ENCODE peak calls at places on chromosomes 4 and X, in five cellular contexts. One of them, this sample, is unnamed.

GRCh38 chr4:57462843-57463242 is 352.7 kb upstream of the IGFBP7 start:
- DNase-seq in fibroblast of lung: no peak
- DNase-seq in BE2C: no peak
- DNase-seq in neural progenitor cell: peak; percentile 75
- DNase-seq in IMR-90: no peak
- DNase-seq in this sample: no peak

GRCh38 chr4:117783716-117784115 is 250.6 kb upstream of the NDST3 start:
- DNase-seq in fibroblast of lung: peak; percentile 67
- DNase-seq in IMR-90: peak; percentile 62
- DNase-seq in BE2C: no peak
- DNase-seq in neural progenitor cell: no peak
- DNase-seq in this sample: no peak

GRCh38 chrX:68396953-68397352 is 36.3 kb downstream of the OPHN1 start:
- DNase-seq in BE2C: peak; percentile 1
- DNase-seq in IMR-90: peak; percentile 2
- DNase-seq in fibroblast of lung: peak; percentile 48
- DNase-seq in neural progenitor cell: no peak
- DNase-seq in this sample: no peak

GRCh38 chr4:186039697-186040096 is 29.3 kb upstream of the TLR3 start:
- DNase-seq in BE2C: no peak
- DNase-seq in IMR-90: no peak
- DNase-seq in neural progenitor cell: no peak
- DNase-seq in fibroblast of lung: no peak
- DNase-seq in this sample: no peak

GRCh38 chr4:76950846-76951321 is 1.3 kb downstream of the SEPTIN11 start:
- DNase-seq in BE2C: peak; percentile 44
- DNase-seq in neural progenitor cell: peak; percentile 72
- DNase-seq in fibroblast of lung: peak; percentile 62
- DNase-seq in IMR-90: peak; percentile 52
- DNase-seq in this sample: peak; percentile 34

GRCh38 chr4:168491563-168491962 is 5.3 kb upstream of the PALLD start:
- DNase-seq in IMR-90: no peak
- DNase-seq in fibroblast of lung: no peak
- DNase-seq in neural progenitor cell: no peak
- DNase-seq in BE2C: no peak
- DNase-seq in this sample: no peak

GRCh38 chr4:173367285-173367684 is 3.5 kb upstream of the SAP30 start:
- DNase-seq in neural progenitor cell: no peak
- DNase-seq in BE2C: no peak
- DNase-seq in IMR-90: peak; percentile 22
- DNase-seq in fibroblast of lung: peak; percentile 9
- DNase-seq in this sample: no peak

GRCh38 chr4:109801895-109802319 is at the start of gene CFI:
- DNase-seq in neural progenitor cell: no peak
- DNase-seq in BE2C: no peak
- DNase-seq in IMR-90: peak; percentile 32
- DNase-seq in fibroblast of lung: peak; percentile 65
- DNase-seq in this sample: no peak

GRCh38 chr4:32417113-32417704 is 1697.0 kb downstream of the PCDH7 start:
- DNase-seq in BE2C: no peak
- DNase-seq in fibroblast of lung: no peak
- DNase-seq in neural progenitor cell: no peak
- DNase-seq in IMR-90: no peak
- DNase-seq in this sample: no peak
- TF ChIP-seq CTCF in BE2C: peak; percentile 46
- TF ChIP-seq CTCF in fibroblast of lung: no peak
- TF ChIP-seq CTCF in neural progenitor cell: peak; percentile 36
- TF ChIP-seq CTCF in IMR-90: no peak
- TF ChIP-seq CTCF in this sample: no peak

DNA sequence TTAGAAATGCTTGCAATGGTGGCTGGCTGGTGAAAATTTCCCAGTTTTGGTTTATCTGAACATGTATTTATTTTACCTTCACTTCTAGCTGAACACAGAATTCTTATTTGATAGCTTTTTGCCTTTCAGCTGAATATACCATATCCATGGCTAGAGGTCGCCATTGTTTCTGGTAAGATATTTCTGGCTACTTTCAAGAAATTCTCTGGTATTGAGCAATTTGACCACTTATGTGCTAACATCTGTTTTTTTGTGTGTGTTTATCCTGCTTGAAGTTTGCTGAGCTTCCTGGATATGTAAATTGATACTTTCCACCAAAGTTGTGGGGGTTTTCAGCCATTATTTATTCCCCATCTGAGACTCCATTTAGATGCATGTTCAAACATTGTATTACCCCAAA is 75.4 kb downstream of the FBXW7 start:
- DNase-seq in BE2C: no peak
- DNase-seq in neural progenitor cell: no peak
- DNase-seq in IMR-90: peak; percentile 78
- DNase-seq in fibroblast of lung: peak; percentile 90
- DNase-seq in this sample: no peak
- H3K4me1 ChIP-seq in BE2C: peaks cover 3% of the 10 kb centered on the region
- H3K4me1 ChIP-seq in neural progenitor cell: no peaks in the 10 kb centered on the region
- H3K4me1 ChIP-seq in IMR-90: peaks cover 9% of the 10 kb centered on the region
- H3K4me1 ChIP-seq in fibroblast of lung: no peaks in the 10 kb centered on the region
- H3K4me1 ChIP-seq in this sample: peaks cover 64% of the 10 kb centered on the region

DNA sequence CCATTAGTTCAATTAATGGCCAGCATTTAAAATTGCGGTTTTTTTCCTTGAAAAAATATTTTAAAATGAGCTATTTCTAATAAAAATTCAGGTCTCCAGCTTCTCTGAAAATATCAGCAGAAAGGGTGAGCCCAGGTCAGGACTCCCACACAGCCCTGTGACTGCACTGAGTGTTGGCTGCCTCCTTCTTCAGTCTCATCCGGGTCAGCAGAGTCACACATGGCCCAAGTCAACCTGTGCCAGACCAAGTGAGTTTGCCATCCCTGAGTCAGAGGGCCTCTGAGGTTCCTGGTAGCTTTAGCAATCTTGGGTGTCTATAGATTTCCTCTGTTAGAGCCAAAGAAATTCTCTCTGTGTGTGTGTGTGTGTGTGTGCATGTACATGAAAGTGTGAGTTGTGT is 22.1 kb upstream of the MSX1 start:
- DNase-seq in IMR-90: no peak
- DNase-seq in fibroblast of lung: no peak
- DNase-seq in neural progenitor cell: no peak
- DNase-seq in BE2C: no peak
- DNase-seq in this sample: no peak
- TF ChIP-seq CTCF in IMR-90: no peak
- TF ChIP-seq CTCF in fibroblast of lung: no peak
- TF ChIP-seq CTCF in neural progenitor cell: no peak
- TF ChIP-seq CTCF in BE2C: no peak
- TF ChIP-seq CTCF in this sample: no peak

GRCh38 chrX:107736781-107737531 is 38.6 kb downstream of the TSC22D3 start:
- DNase-seq in IMR-90: no peak
- DNase-seq in neural progenitor cell: no peak
- DNase-seq in BE2C: no peak
- DNase-seq in fibroblast of lung: no peak
- DNase-seq in this sample: no peak

GRCh38 chrX:107734646-107735045 is 40.9 kb downstream of the TSC22D3 start:
- DNase-seq in IMR-90: no peak
- DNase-seq in fibroblast of lung: no peak
- DNase-seq in neural progenitor cell: no peak
- DNase-seq in BE2C: no peak
- DNase-seq in this sample: no peak

GRCh38 chrX:107731831-107732502 is 43.6 kb downstream of the TSC22D3 start:
- DNase-seq in BE2C: peak; percentile 78
- DNase-seq in fibroblast of lung: peak; percentile 93
- DNase-seq in neural progenitor cell: peak; percentile 36
- DNase-seq in IMR-90: peak; percentile 58
- DNase-seq in this sample: peak; percentile 94

GRCh38 chrX:107730991-107731766 is 44.4 kb downstream of the TSC22D3 start:
- DNase-seq in BE2C: no peak
- DNase-seq in neural progenitor cell: no peak
- DNase-seq in IMR-90: peak; percentile 8
- DNase-seq in fibroblast of lung: no peak
- DNase-seq in this sample: no peak

DNA sequence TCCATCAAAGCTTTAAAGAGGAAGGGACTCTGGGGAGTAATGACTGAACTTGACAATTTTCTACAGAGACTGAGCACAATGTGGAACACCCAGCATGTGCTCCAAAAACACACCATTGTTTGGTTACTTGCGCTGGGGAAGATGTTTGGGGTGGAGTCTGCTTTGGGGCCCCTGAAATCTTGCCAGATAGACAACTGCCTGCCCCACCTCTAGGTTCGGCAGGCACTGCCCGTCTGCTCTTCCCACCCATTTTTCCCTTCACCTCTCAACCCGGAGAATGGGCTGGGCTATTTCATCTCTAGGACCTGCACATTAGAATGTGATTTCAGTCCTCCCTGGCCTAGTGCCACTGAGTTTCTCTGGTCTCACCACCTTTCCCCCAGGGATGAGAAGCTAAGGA is 41.9 kb downstream of the TSC22D3 start:
- DNase-seq in neural progenitor cell: no peak
- DNase-seq in IMR-90: no peak
- DNase-seq in BE2C: no peak
- DNase-seq in fibroblast of lung: no peak
- DNase-seq in this sample: no peak
- H3K4me1 ChIP-seq in neural progenitor cell: peaks cover 39% of the 10 kb centered on the region
- H3K4me1 ChIP-seq in IMR-90: peaks cover 7% of the 10 kb centered on the region
- H3K4me1 ChIP-seq in BE2C: peaks cover 6% of the 10 kb centered on the region
- H3K4me1 ChIP-seq in fibroblast of lung: no peaks in the 10 kb centered on the region
- H3K4me1 ChIP-seq in this sample: peaks cover 83% of the 10 kb centered on the region

GRCh38 chrX:74535211-74535621 is 79.2 kb downstream of the RLIM start:
- DNase-seq in neural progenitor cell: peak; percentile 69
- DNase-seq in fibroblast of lung: peak; percentile 77
- DNase-seq in IMR-90: peak; percentile 71
- DNase-seq in BE2C: peak; percentile 8
- DNase-seq in this sample: no peak
- TF ChIP-seq CTCF in neural progenitor cell: peak; percentile 51
- TF ChIP-seq CTCF in fibroblast of lung: peak; percentile 53
- TF ChIP-seq CTCF in IMR-90: peak; percentile 47
- TF ChIP-seq CTCF in BE2C: peak; percentile 50
- TF ChIP-seq CTCF in this sample: no peak

DNA sequence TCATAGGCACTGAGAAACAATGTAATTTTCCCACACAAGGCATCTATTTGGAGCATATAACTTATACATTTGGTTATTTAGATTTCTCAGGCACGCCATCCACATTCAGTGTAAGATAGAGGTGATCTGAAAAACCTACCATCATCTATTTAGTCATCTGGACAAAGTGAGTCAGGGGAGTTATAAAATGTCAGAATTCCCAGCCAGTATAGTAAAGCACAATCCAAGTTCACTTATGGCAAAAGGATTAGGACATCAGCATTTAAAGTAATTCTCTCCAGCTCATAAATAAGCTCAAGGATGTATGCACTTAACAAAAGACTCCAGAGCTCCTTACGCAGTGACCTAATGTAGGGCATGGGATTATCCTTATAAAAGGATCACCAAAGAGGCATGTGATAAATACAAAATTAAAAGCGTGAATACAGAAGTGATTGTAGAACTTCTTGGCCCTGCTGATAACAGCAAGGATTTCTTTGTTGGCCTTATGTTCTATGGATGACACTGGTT is 65.3 kb upstream of the DCLK2 start:
- DNase-seq in fibroblast of lung: no peak
- DNase-seq in neural progenitor cell: no peak
- DNase-seq in BE2C: no peak
- DNase-seq in IMR-90: peak; percentile 37
- DNase-seq in this sample: no peak
- H3K4me1 ChIP-seq in fibroblast of lung: no peaks in the 10 kb centered on the region
- H3K4me1 ChIP-seq in neural progenitor cell: no peaks in the 10 kb centered on the region
- H3K4me1 ChIP-seq in BE2C: no peaks in the 10 kb centered on the region
- H3K4me1 ChIP-seq in IMR-90: peaks cover 4% of the 10 kb centered on the region
- H3K4me1 ChIP-seq in this sample: no peaks in the 10 kb centered on the region

GRCh38 chr4:139524062-139524631 is 31.9 kb downstream of the SETD7 start:
- DNase-seq in neural progenitor cell: peak; percentile 25
- DNase-seq in BE2C: no peak
- DNase-seq in fibroblast of lung: no peak
- DNase-seq in IMR-90: peak; percentile 28
- DNase-seq in this sample: no peak

GRCh38 chr4:139525414-139525813 is 30.6 kb downstream of the SETD7 start:
- DNase-seq in IMR-90: no peak
- DNase-seq in fibroblast of lung: no peak
- DNase-seq in BE2C: no peak
- DNase-seq in neural progenitor cell: no peak
- DNase-seq in this sample: no peak

GRCh38 chr4:139521764-139522373 is 34.1 kb downstream of the SETD7 start:
- DNase-seq in neural progenitor cell: no peak
- DNase-seq in fibroblast of lung: no peak
- DNase-seq in BE2C: no peak
- DNase-seq in IMR-90: no peak
- DNase-seq in this sample: no peak

GRCh38 chr4:139522457-139522856 is 33.6 kb downstream of the SETD7 start:
- DNase-seq in fibroblast of lung: no peak
- DNase-seq in BE2C: no peak
- DNase-seq in neural progenitor cell: peak; percentile 36
- DNase-seq in IMR-90: no peak
- DNase-seq in this sample: no peak

GRCh38 chr4:139523076-139523475 is 32.9 kb downstream of the SETD7 start:
- DNase-seq in BE2C: no peak
- DNase-seq in IMR-90: peak; percentile 40
- DNase-seq in fibroblast of lung: no peak
- DNase-seq in neural progenitor cell: no peak
- DNase-seq in this sample: no peak
- TF ChIP-seq CTCF in BE2C: no peak
- TF ChIP-seq CTCF in IMR-90: no peak
- TF ChIP-seq CTCF in fibroblast of lung: no peak
- TF ChIP-seq CTCF in neural progenitor cell: no peak
- TF ChIP-seq CTCF in this sample: no peak

GRCh38 chr4:100738388-100739165 is 220.8 kb upstream of the EMCN start:
- DNase-seq in neural progenitor cell: no peak
- DNase-seq in BE2C: peak; percentile 17
- DNase-seq in IMR-90: peak; percentile 68
- DNase-seq in fibroblast of lung: peak; percentile 77
- DNase-seq in this sample: peak; percentile 21

GRCh38 chr4:100742045-100742444 is 224.2 kb upstream of the EMCN start:
- DNase-seq in neural progenitor cell: peak; percentile 4
- DNase-seq in BE2C: no peak
- DNase-seq in IMR-90: peak; percentile 19
- DNase-seq in fibroblast of lung: peak; percentile 17
- DNase-seq in this sample: peak; percentile 16

GRCh38 chr4:100736651-100737450 is 219.0 kb upstream of the EMCN start:
- DNase-seq in IMR-90: peak; percentile 65
- DNase-seq in neural progenitor cell: no peak
- DNase-seq in fibroblast of lung: peak; percentile 40
- DNase-seq in BE2C: no peak
- DNase-seq in this sample: no peak
- H3K4me1 ChIP-seq in IMR-90: no peaks in the 10 kb centered on the region
- H3K4me1 ChIP-seq in neural progenitor cell: peaks cover 12% of the 10 kb centered on the region
- H3K4me1 ChIP-seq in fibroblast of lung: peaks cover 5% of the 10 kb centered on the region
- H3K4me1 ChIP-seq in BE2C: no peaks in the 10 kb centered on the region
- H3K4me1 ChIP-seq in this sample: peaks cover 17% of the 10 kb centered on the region

DNA sequence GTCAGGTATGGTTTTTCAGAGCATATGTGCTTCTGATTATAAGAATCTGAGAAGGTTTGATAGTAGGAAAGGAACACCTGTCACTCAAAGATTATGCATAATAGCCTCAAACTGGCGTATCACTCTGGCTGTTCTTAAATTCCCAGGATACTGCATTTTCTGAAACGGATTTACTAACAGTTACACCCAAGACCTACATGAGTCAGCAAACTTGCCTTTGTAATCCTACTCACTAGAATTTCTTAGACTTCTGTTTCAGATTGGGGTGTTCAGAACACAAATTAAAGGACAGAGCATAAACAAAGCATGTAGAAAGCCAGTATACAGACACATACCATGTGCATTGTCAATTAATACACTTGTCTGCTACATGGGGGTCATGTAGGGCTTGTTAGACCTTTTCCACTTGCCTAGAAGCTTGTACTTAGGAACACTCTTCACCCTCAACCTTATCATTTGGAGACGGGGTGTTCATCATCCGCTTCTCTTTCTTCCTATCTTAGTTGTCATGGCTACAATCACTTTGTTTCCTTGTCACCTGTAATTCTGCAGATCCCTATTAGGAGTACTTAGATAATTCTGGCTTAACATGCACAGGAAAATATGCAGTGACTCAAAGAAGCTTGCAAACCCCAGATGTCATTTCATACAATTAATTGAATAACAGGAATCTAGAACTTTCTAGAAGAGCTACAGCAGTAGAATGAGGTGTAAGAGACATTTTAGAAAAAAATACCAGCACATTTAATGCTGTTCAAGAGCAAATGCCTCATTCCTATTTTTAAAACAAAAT is 593.0 kb upstream of the TENM3 start:
- DNase-seq in BE2C: no peak
- DNase-seq in IMR-90: no peak
- DNase-seq in neural progenitor cell: no peak
- DNase-seq in fibroblast of lung: peak; percentile 42
- DNase-seq in this sample: no peak
- TF ChIP-seq CTCF in BE2C: no peak
- TF ChIP-seq CTCF in IMR-90: no peak
- TF ChIP-seq CTCF in neural progenitor cell: no peak
- TF ChIP-seq CTCF in fibroblast of lung: no peak
- TF ChIP-seq CTCF in this sample: no peak

This sample was measured in heart left ventricle.